ENCODE peak calls at places on chromosomes 2 and 18, in eight cellular contexts. U is dorsolateral prefrontal cortex, K is tibial nerve, S is colonic mucosa, L is Karpas-422, T is mammary epithelial cell, H is spleen, N is right cardiac atrium. G is an unnamed sample.

GRCh38 chr2:209458018-209458979 is 34.5 kb downstream of the MAP2 start:
- DNase-seq in U (no peak), S (no peak), T (no peak), N (no peak), K (no peak), H (no peak), L (no peak), G (no peak)

GRCh38 chr2:20595439-20596192 is 55.3 kb downstream of the HS1BP3 start:
- DNase-seq in H (peak), T (peak), L (peak), S (no peak), N (peak), U (peak), K (peak), G (no peak)

GRCh38 chr2:1830936-1831616 is 86.8 kb upstream of the PXDN start:
- DNase-seq in S (no peak), N (no peak), T (no peak), L (no peak), K (no peak), H (no peak), U (no peak), G (no peak)

GRCh38 chr2:188399159-188399558 is 107.5 kb downstream of the GULP1 start:
- DNase-seq in T (no peak), U (no peak), H (no peak), S (no peak), K (no peak), L (no peak), N (no peak), G (no peak)

GRCh38 chr2:218002103-218002502 is 692 bp downstream of the TNS1 start:
- DNase-seq in L (no peak), N (peak), K (no peak), S (no peak), T (no peak), H (no peak), U (no peak), G (no peak)

GRCh38 chr2:68796306-68796905 is 61.8 kb downstream of the ARHGAP25 start:
- DNase-seq in L (peak), U (no peak), H (no peak), S (no peak), T (no peak), N (no peak), K (no peak), G (no peak)

GRCh38 chr2:241272722-241273551 is 42.5 kb downstream of the HDLBP start:
- DNase-seq in N (peak), L (peak), S (peak), U (peak), K (peak), H (no peak), T (peak), G (peak)

GRCh38 chr2:156333274-156333950 is 891 bp upstream of the NR4A2 start:
- DNase-seq in U (no peak), K (no peak), S (no peak), L (no peak), H (no peak), T (peak), N (no peak), G (no peak)

GRCh38 chr2:58796239-58796638 is 555.1 kb upstream of the FANCL start:
- DNase-seq in T (no peak), L (no peak), H (no peak), U (no peak), S (no peak), N (no peak), K (no peak), G (no peak)

DNA sequence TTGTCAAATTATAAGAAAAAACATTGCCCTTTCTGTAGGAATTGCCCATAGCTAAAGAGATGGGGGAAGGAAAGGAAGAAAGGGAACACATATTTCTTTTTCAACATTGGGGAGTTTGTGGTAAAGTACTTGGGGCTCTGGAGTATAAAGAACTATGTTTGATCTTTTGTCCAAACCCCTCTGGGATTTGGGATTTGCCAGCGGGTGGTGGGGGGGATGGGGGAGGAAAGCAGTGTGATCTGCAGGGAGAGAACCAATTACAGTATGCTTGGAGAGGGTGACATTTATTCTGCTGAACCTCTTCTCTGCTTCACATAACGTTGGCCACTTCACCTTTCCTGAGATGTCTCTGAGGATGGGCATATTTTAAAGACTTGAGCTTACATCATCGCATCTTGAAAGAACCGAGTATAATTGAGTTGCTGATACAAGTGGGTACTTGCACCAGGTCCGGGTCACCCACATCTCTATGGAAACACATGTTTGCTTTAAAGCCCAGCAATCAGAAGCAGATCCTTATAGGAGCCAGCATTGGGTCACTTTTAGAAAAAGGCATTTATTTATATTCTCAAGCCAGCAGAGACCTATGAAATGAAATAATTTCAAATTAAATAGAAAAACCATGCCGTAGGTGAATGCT is 73.1 kb downstream of the SPATS2L start:
- DNase-seq in N (no peak), K (no peak), U (no peak), S (no peak), L (no peak), T (peak), H (no peak), G (no peak)
- H3K27ac ChIP-seq in N (no peak), K (no peak), U (peak), S (peak), L (no peak), T (peak), H (no peak), G (no peak)

GRCh38 chr2:10941383-10941782 is 29.6 kb downstream of the KCNF1 start:
- DNase-seq in H (peak), K (no peak), N (no peak), U (no peak), S (no peak), T (no peak), L (no peak), G (no peak)
- H3K27ac ChIP-seq in H (no peak), K (no peak), N (no peak), U (no peak), S (no peak), T (no peak), L (no peak), G (no peak)

GRCh38 chr2:149860276-149860921 is 272.8 kb upstream of the MMADHC start:
- DNase-seq in L (no peak), H (no peak), T (no peak), S (peak), K (peak), U (no peak), N (peak), G (peak)
- H3K27ac ChIP-seq in L (no peak), H (no peak), T (no peak), S (no peak), K (no peak), U (peak), N (no peak), G (no peak)

DNA sequence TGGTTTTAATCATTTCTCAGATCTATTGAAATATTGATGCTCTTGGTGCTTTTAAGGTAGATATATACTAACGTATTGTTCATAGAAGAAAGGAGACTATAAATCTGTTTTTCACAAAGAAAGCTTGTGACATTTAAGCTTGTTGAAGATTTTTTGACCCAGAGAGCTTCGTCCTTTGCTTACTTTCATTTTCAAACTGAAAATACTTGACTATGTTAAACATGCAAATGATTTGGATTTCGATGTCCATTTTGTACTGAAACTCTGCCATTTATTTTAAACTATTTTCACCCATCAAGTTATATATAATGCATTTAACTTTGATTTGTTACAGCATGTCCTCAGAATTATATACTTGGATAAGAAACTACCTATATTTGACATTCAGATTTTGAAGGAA is 85.2 kb downstream of the SLC4A10 start:
- DNase-seq in N (no peak), S (no peak), L (no peak), T (no peak), K (no peak), U (no peak), H (no peak), G (no peak)
- H3K27ac ChIP-seq in N (no peak), S (no peak), L (no peak), T (no peak), K (no peak), U (no peak), H (no peak), G (no peak)

DNA sequence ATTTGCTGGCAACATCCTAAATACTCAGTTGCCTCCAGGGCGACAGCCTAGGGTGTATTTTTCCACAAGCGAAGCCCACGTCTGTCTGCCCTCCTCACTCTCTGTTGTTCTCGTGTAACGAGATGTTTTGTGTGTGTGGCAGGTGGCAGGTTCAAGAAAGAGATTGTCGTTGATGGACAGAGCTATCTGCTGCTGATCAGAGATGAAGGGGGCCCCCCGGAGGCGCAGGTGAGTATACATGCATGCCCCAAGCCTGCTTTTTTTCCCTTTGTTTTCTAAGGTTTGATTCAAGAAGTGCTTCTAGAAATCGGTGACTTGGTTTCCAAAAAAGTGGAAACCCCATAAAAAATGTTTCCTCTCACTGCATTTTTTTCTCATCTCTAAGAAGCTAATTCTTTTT is 247.0 kb downstream of the AGAP1 start:
- DNase-seq in L (no peak), S (no peak), H (no peak), K (no peak), U (no peak), N (no peak), T (no peak), G (no peak)
- H3K27ac ChIP-seq in L (no peak), S (no peak), H (no peak), K (no peak), U (peak), N (no peak), T (no peak), G (no peak)

GRCh38 chr2:207471261-207471660 is 58.5 kb upstream of the CREB1 start:
- DNase-seq in S (no peak), T (no peak), H (no peak), L (no peak), N (no peak), K (no peak), U (no peak), G (no peak)

GRCh38 chr2:207472343-207473202 is 57.2 kb upstream of the CREB1 start:
- DNase-seq in T (peak), S (no peak), L (no peak), H (no peak), U (no peak), K (no peak), N (peak), G (no peak)

GRCh38 chr2:207473866-207474251 is 55.9 kb upstream of the CREB1 start:
- DNase-seq in K (no peak), N (no peak), T (no peak), U (no peak), S (no peak), H (no peak), L (no peak), G (no peak)

GRCh38 chr2:207474871-207475485 is 54.8 kb upstream of the CREB1 start:
- DNase-seq in L (peak), N (no peak), U (no peak), H (no peak), S (peak), T (peak), K (no peak), G (peak)

DNA sequence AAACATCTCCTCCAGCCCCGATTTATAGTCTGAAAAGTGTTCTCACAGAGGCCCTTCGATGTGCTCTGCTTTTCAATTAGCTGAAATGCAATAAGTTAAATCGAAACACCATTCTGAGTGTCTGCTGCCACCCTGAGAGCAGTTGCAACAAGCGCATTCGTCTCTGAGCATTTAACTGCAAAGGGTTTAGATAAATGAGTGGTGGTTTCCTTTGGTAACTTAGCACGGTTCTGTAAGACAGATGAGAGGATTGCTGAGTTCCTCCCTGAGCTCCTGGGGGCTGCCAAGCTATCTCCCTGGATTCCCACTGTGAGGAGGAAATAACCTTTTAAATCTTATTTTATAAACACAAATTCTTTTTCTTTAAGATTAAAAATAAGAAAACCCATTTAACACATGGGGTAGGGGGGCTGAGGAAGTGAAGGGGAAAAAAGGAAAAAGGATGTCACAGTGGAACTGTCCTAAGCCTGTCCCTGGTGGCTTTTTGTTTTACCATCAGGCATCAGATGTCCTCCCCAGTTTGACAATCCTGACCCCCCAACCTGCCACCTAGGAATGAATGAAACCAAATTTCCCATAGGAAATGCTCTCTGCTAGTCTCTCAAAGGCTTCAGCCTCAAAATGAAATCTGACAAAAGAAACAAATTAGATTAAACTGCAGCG is 56.4 kb upstream of the CREB1 start:
- DNase-seq in T (peak), L (peak), S (no peak), K (no peak), U (peak), N (peak), H (no peak), G (peak)
- H3K27ac ChIP-seq in T (peak), L (no peak), S (no peak), K (no peak), U (peak), N (no peak), H (no peak), G (no peak)

DNA sequence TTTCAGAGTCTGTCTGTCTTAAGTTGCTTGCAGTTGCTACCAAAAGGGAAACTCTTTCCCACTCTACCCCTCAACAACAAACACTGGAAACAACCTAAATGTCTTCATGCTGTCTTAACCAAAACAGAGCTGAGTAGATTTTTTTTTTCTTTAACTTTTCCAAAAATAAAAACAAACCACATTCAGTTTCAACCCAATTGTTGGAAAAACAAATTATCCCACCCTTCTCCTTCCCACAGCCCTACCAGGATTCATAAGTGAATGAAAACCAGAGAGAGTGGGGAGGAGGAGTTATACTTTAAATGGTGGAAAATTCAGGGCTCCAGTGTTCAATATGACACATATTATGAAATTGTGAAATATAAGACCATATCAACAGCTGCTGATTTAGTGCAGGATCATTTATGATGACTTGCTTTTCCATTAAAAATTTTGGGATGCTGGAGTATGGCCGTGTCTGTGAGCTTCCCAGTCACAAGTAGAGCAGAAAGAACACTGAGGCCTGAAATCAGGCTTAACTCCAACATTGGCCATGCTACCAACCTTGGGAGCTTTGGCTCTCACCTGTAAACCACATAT is 26.7 kb downstream of the COLEC12 start:
- DNase-seq in H (no peak), N (no peak), T (no peak), S (no peak), L (no peak), K (no peak), U (no peak), G (no peak)
- H3K27ac ChIP-seq in H (no peak), N (no peak), T (no peak), S (no peak), L (no peak), K (no peak), U (no peak), G (no peak)

GRCh38 chr2:45857206-45857605 is 205.7 kb downstream of the PRKCE start:
- DNase-seq in U (no peak), H (no peak), K (no peak), S (no peak), T (no peak), N (no peak), L (no peak), G (peak)

GRCh38 chr2:45856391-45857055 is 205.0 kb downstream of the PRKCE start:
- DNase-seq in L (no peak), N (no peak), H (no peak), S (no peak), T (no peak), U (no peak), K (no peak), G (no peak)

GRCh38 chr2:45860136-45861106 is 208.9 kb downstream of the PRKCE start:
- DNase-seq in H (no peak), N (peak), K (peak), L (peak), T (peak), S (peak), U (peak), G (peak)

GRCh38 chr2:45859682-45860081 is 208.2 kb downstream of the PRKCE start:
- DNase-seq in S (no peak), U (no peak), L (peak), H (no peak), K (no peak), T (no peak), N (no peak), G (no peak)

GRCh38 chr2:45857848-45858520 is 206.5 kb downstream of the PRKCE start:
- DNase-seq in K (no peak), U (no peak), N (no peak), H (no peak), S (no peak), L (no peak), T (no peak), G (no peak)
- H3K27ac ChIP-seq in K (no peak), U (no peak), N (no peak), H (no peak), S (no peak), L (peak), T (no peak), G (no peak)

GRCh38 chr18:35479911-35480586 is 17.7 kb downstream of the INO80C start:
- DNase-seq in L (peak), U (no peak), H (no peak), K (no peak), T (peak), S (peak), N (no peak), G (no peak)
- H3K27ac ChIP-seq in L (peak), U (no peak), H (no peak), K (no peak), T (peak), S (peak), N (no peak), G (no peak)

G was measured in testis.